ENCODE peak calls at places on chromosomes 2 and 18, in six cellular contexts. N is cardiac muscle cell; P is uterus; E is adrenal gland; X is HCT116; W is effector memory CD4-positive, alpha-beta T cell. J is an unnamed sample.

GRCh38 chr2:215736653-215737290 is 276.6 kb downstream of the MREG start:
- DNase-seq in N (peak; percentile 20), P (no peak), E (no peak), X (peak; percentile 54), W (no peak), J (no peak)

GRCh38 chr2:102018823-102019445 is 27.2 kb downstream of the IL1R2 start:
- DNase-seq in N (no peak), P (no peak), E (no peak), X (no peak), W (no peak), J (no peak)

GRCh38 chr2:66828876-66829275 is 394.0 kb downstream of the MEIS1 start:
- DNase-seq in N (no peak), P (no peak), E (no peak), X (no peak), W (no peak), J (no peak)

GRCh38 chr2:60735496-60736250 is 20.4 kb upstream of the PAPOLG start:
- DNase-seq in N (peak; percentile 32), P (no peak), E (no peak), X (no peak), W (no peak), J (no peak)

GRCh38 chr2:106959975-106960632 is 74.1 kb upstream of the ST6GAL2 start:
- DNase-seq in N (no peak), P (no peak), E (no peak), X (no peak), W (no peak), J (peak; percentile 44)

GRCh38 chr2:34365937-34366336 is 766.8 kb upstream of the FAM98A start:
- DNase-seq in N (peak; percentile 80), P (no peak), E (no peak), X (no peak), W (no peak), J (no peak)

GRCh38 chr2:45888641-45889040 is 237.2 kb downstream of the PRKCE start:
- DNase-seq in N (no peak), P (no peak), E (no peak), X (no peak), W (no peak), J (no peak)

GRCh38 chr2:32811696-32812095 is 135.1 kb upstream of the LTBP1 start:
- DNase-seq in N (no peak), P (peak; percentile 43), E (no peak), X (no peak), W (no peak), J (no peak)

GRCh38 chr18:43405097-43405496 is 127.8 kb upstream of the SYT4 start:
- DNase-seq in N (no peak), P (no peak), E (no peak), X (no peak), W (no peak), J (no peak)

GRCh38 chr2:201441409-201441808 is 9.8 kb downstream of the TRAK2 start:
- DNase-seq in N (no peak), P (no peak), E (no peak), X (no peak), W (no peak), J (no peak)

GRCh38 chr2:148674063-148675020 is 29.8 kb downstream of the EPC2 start:
- DNase-seq in N (no peak), P (no peak), E (no peak), X (peak; percentile 28), W (no peak), J (no peak)

GRCh38 chr2:60549250-60550150 is 4.0 kb downstream of the BCL11A start:
- DNase-seq in N (peak; percentile 69), P (no peak), E (peak; percentile 60), X (no peak), W (no peak), J (no peak)

GRCh38 chr2:230323385-230324106 is 3.4 kb upstream of the SP140L start:
- DNase-seq in N (no peak), P (no peak), E (no peak), X (peak; percentile 22), W (no peak), J (no peak)

GRCh38 chr18:11857177-11857887 is 6.1 kb downstream of the CHMP1B start:
- DNase-seq in N (peak; percentile 87), P (peak; percentile 48), E (peak; percentile 80), X (peak; percentile 95), W (no peak), J (peak; percentile 92)

GRCh38 chr18:79637181-79637920 is 42.3 kb upstream of the CTDP1 start:
- DNase-seq in N (no peak), P (no peak), E (no peak), X (no peak), W (no peak), J (peak; percentile 52)

GRCh38 chr18:8615397-8616025 is 6.3 kb downstream of the RAB12 start:
- DNase-seq in N (no peak), P (peak; percentile 35), E (peak; percentile 45), X (no peak), W (no peak), J (no peak)
- H3K27ac ChIP-seq in N (no peak overlapping the region), P (peak overlapping the region; percentile 75), E (peak overlapping the region; percentile 14), X (no peak overlapping the region), W (no peak overlapping the region), J (peak overlapping the region; percentile 59)

DNA sequence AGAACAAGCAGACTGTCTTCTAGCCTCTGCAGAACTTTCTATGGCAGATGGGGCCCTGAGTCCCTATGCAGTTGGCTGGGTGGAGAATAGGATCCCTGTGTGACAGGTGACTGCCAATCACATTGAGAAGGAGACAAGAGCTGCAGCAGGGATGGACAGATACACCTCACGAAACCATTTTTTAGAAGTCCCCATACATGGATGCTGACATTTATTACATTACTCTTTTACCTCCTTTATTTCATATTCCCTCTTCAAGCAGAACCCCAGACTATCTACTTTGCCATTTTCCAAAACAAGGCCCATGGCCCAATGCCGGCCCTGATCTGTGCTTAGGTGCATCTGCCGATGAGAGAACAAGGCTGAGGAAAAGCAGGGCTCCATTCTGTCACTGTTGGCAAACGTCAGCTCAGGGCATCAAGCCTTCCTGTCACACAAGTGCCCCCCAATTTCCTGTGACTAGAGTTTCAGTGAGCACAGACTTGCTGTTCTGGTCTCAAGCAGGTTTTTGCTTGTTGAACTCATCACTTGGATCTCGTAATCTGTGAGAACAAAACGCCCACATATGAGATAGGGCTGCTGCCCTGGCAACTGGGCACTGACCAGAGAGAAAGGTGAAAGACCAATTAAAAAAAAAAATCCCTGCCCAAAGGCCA is 35.8 kb downstream of the LOXHD1 start:
- DNase-seq in N (no peak), P (no peak), E (no peak), X (no peak), W (no peak), J (no peak)
- H3K4me1 ChIP-seq in N (peaks cover 5% of the 10 kb centered on the region), P (no peaks in the 10 kb centered on the region), E (no peaks in the 10 kb centered on the region), X (no peaks in the 10 kb centered on the region), W (peaks cover 9% of the 10 kb centered on the region), J (peaks cover 7% of the 10 kb centered on the region)

GRCh38 chr2:178072000-178072382 is 586 bp downstream of the PDE11A start:
- DNase-seq in N (no peak), P (no peak), E (no peak), X (no peak), W (no peak), J (no peak)
- H3K27ac ChIP-seq in N (no peak overlapping the region), P (no peak overlapping the region), E (no peak overlapping the region), X (peak overlapping the region; percentile 41), W (no peak overlapping the region), J (no peak overlapping the region)

GRCh38 chr2:127678531-127678930 is 3.2 kb upstream of the LIMS2 start:
- DNase-seq in N (no peak), P (no peak), E (no peak), X (no peak), W (no peak), J (peak; percentile 79)

GRCh38 chr2:127681288-127681771 is 6.0 kb upstream of the LIMS2 start:
- DNase-seq in N (no peak), P (peak; percentile 47), E (peak; percentile 55), X (no peak), W (no peak), J (no peak)

GRCh38 chr2:127680706-127681287 is 5.5 kb upstream of the LIMS2 start:
- DNase-seq in N (no peak), P (no peak), E (no peak), X (no peak), W (no peak), J (no peak)

GRCh38 chr2:127678991-127679390 is 3.7 kb upstream of the LIMS2 start:
- DNase-seq in N (no peak), P (no peak), E (no peak), X (no peak), W (no peak), J (no peak)

GRCh38 chr2:127679680-127680361 is 4.5 kb upstream of the LIMS2 start:
- DNase-seq in N (no peak), P (no peak), E (no peak), X (no peak), W (no peak), J (peak; percentile 81)
- H3K4me1 ChIP-seq in N (peaks cover 9% of the 10 kb centered on the region), P (peaks cover 15% of the 10 kb centered on the region), E (peaks cover 8% of the 10 kb centered on the region), X (peaks cover 8% of the 10 kb centered on the region), W (peaks cover 1% of the 10 kb centered on the region), J (peaks cover 26% of the 10 kb centered on the region)

GRCh38 chr2:173658946-173659371 is 304.3 kb downstream of the CDCA7 start:
- DNase-seq in N (no peak), P (no peak), E (no peak), X (no peak), W (no peak), J (no peak)

GRCh38 chr2:173654896-173655265 is 300.2 kb downstream of the CDCA7 start:
- DNase-seq in N (no peak), P (no peak), E (no peak), X (no peak), W (no peak), J (no peak)

GRCh38 chr2:173656086-173656485 is 301.4 kb downstream of the CDCA7 start:
- DNase-seq in N (no peak), P (no peak), E (no peak), X (no peak), W (no peak), J (no peak)

GRCh38 chr2:173659522-173659921 is 304.9 kb downstream of the CDCA7 start:
- DNase-seq in N (no peak), P (no peak), E (no peak), X (no peak), W (no peak), J (no peak)

GRCh38 chr2:173657996-173658717 is 303.5 kb downstream of the CDCA7 start:
- DNase-seq in N (no peak), P (peak; percentile 28), E (peak; percentile 61), X (peak; percentile 34), W (no peak), J (no peak)
- H3K27ac ChIP-seq in N (no peak overlapping the region), P (no peak overlapping the region), E (no peak overlapping the region), X (no peak overlapping the region), W (no peak overlapping the region), J (peak overlapping the region; percentile 35)

GRCh38 chr18:23225518-23225917 is 90.2 kb downstream of the CABLES1 start:
- DNase-seq in N (no peak), P (peak; percentile 43), E (peak; percentile 26), X (no peak), W (no peak), J (no peak)
- H3K4me1 ChIP-seq in N (no peaks in the 10 kb centered on the region), P (peaks cover 11% of the 10 kb centered on the region), E (peaks cover 13% of the 10 kb centered on the region), X (peaks cover 10% of the 10 kb centered on the region), W (no peaks in the 10 kb centered on the region), J (peaks cover 75% of the 10 kb centered on the region)

GRCh38 chr2:84902526-84902925 is 2.9 kb upstream of the TMSB10 start:
- DNase-seq in N (no peak), P (no peak), E (no peak), X (no peak), W (no peak), J (peak; percentile 52)
- H3K27ac ChIP-seq in N (no peak overlapping the region), P (no peak overlapping the region), E (no peak overlapping the region), X (no peak overlapping the region), W (no peak overlapping the region), J (no peak overlapping the region)

DNA sequence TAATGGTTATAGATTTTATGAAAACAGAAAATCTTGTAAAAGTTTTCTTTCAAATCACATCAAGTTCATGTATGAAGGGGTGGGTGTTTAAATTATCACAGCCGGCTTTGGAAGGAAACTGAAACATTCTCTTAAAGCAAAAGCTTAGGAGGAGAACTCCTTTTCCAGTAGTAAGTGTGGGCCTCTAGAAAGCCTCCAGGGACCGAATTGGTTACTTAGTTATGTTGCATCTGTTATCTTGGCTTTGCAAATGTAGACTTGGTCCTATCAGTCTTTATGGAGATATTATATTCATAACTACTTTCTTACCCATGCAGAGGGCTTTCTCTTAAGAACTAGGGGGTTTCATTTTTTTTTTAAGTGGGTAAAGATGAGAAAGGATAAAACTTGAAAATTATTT is 7.4 kb downstream of the NAB1 start:
- DNase-seq in N (no peak), P (no peak), E (no peak), X (no peak), W (no peak), J (no peak)
- H3K4me1 ChIP-seq in N (peaks cover 9% of the 10 kb centered on the region), P (no peaks in the 10 kb centered on the region), E (peaks cover 12% of the 10 kb centered on the region), X (no peaks in the 10 kb centered on the region), W (no peaks in the 10 kb centered on the region), J (peaks cover 87% of the 10 kb centered on the region)